ENCODE peak calls at places on chromosomes 13 and 19, in seven cellular contexts. Z, V, Q, F, N, Y and U are unnamed samples.
A peak's percentile ranks its signal among the peaks of the same experiment; 100 is the strongest.

GRCh38 chr19:32201661-32202060 is 143.7 kb upstream of the ZNF507 start:
- DNase-seq in Z (no peak), V (no peak), Q (no peak), F (peak; percentile 8), N (no peak), Y (no peak), U (no peak)

GRCh38 chr13:78382946-78383542 is 220.3 kb downstream of the POU4F1 start:
- DNase-seq in Z (no peak), V (no peak), Q (no peak), F (no peak), N (no peak), Y (no peak), U (no peak)

GRCh38 chr13:94139393-94139995 is 340.0 kb downstream of the DCT start:
- DNase-seq in Z (no peak), V (no peak), Q (no peak), F (no peak), N (no peak), Y (no peak), U (no peak)

GRCh38 chr13:45564108-45564507 is 51.4 kb downstream of the ERICH6B start:
- DNase-seq in Z (peak; percentile 52), V (no peak), Q (peak; percentile 21), F (peak; percentile 58), N (no peak), Y (no peak), U (peak; percentile 71)

GRCh38 chr13:30843548-30843947 is 62.5 kb upstream of the MEDAG start:
- DNase-seq in Z (no peak), V (no peak), Q (no peak), F (no peak), N (no peak), Y (no peak), U (no peak)

GRCh38 chr13:77980592-77980991 is 62.0 kb upstream of the EDNRB start:
- DNase-seq in Z (peak; percentile 13), V (no peak), Q (no peak), F (peak; percentile 75), N (peak; percentile 2), Y (no peak), U (peak; percentile 40)

GRCh38 chr13:75896271-75896670 is 260.1 kb downstream of the LMO7 start:
- DNase-seq in Z (no peak), V (no peak), Q (no peak), F (no peak), N (no peak), Y (no peak), U (peak; percentile 43)

GRCh38 chr19:47729799-47730520 is 15.4 kb upstream of the NOP53 start:
- DNase-seq in Z (no peak), V (peak; percentile 90), Q (peak; percentile 13), F (peak; percentile 76), N (peak; percentile 66), Y (no peak), U (peak; percentile 80)

GRCh38 chr19:41351339-41352245 is 2.1 kb downstream of the TGFB1 start:
- DNase-seq in Z (peak; percentile 88), V (peak; percentile 78), Q (no peak), F (peak; percentile 41), N (no peak), Y (peak; percentile 74), U (peak; percentile 35)